ENCODE peak calls at places on chromosomes 6 and 20, in eight cellular contexts. L is kidney, O is heart left ventricle, N is heart right ventricle, S is psoas muscle, Y is body of pancreas, R is fibroblast of lung, V is mammary epithelial cell. W is an unnamed sample.

GRCh38 chr6:113500221-113500620 is 356.9 kb upstream of the MARCKS start:
- DNase-seq in L (no peak), O (no peak), N (no peak), S (no peak), Y (no peak), R (no peak), V (peak; percentile 12), W (no peak)

GRCh38 chr6:21500894-21501293 is 92.7 kb upstream of the SOX4 start:
- DNase-seq in L (no peak), O (no peak), N (no peak), S (no peak), Y (peak; percentile 89), R (no peak), V (no peak), W (no peak)

GRCh38 chr6:76631641-76632040 is 559.2 kb upstream of the IMPG1 start:
- DNase-seq in L (no peak), O (no peak), N (no peak), S (no peak), Y (no peak), R (no peak), V (no peak), W (no peak)

GRCh38 chr6:9537381-9537780 is 877.5 kb downstream of the TFAP2A start:
- DNase-seq in L (no peak), O (no peak), N (no peak), S (no peak), Y (no peak), R (peak; percentile 90), V (no peak), W (no peak)

GRCh38 chr20:1567392-1568165 is 10.1 kb upstream of the SIRPD start:
- DNase-seq in L (no peak), O (no peak), N (no peak), S (no peak), Y (no peak), R (peak; percentile 71), V (peak; percentile 89), W (no peak)

GRCh38 chr6:113067612-113068262 is 720.6 kb downstream of the RFPL4B start:
- DNase-seq in L (no peak), O (no peak), N (no peak), S (no peak), Y (no peak), R (peak; percentile 75), V (no peak), W (no peak)

GRCh38 chr6:23445157-23445710 is 680.8 kb upstream of the NRSN1 start:
- DNase-seq in L (no peak), O (peak; percentile 66), N (peak; percentile 6), S (no peak), Y (no peak), R (peak; percentile 44), V (no peak), W (no peak)

GRCh38 chr20:21559305-21559704 is 45.4 kb upstream of the NKX2-2 start:
- DNase-seq in L (no peak), O (no peak), N (no peak), S (no peak), Y (no peak), R (no peak), V (no peak), W (no peak)

GRCh38 chr6:132520953-132521352 is 8.0 kb upstream of the STX7 start:
- DNase-seq in L (no peak), O (no peak), N (no peak), S (no peak), Y (no peak), R (peak; percentile 58), V (no peak), W (no peak)

GRCh38 chr20:61442718-61443117 is 190.7 kb downstream of the CDH4 start:
- DNase-seq in L (no peak), O (no peak), N (no peak), S (no peak), Y (no peak), R (no peak), V (no peak), W (no peak)

GRCh38 chr20:61441537-61441936 is 189.5 kb downstream of the CDH4 start:
- DNase-seq in L (no peak), O (no peak), N (no peak), S (no peak), Y (no peak), R (no peak), V (no peak), W (no peak)

GRCh38 chr20:61439251-61439650 is 187.2 kb downstream of the CDH4 start:
- DNase-seq in L (no peak), O (no peak), N (no peak), S (no peak), Y (no peak), R (no peak), V (peak; percentile 60), W (no peak)

GRCh38 chr20:61442075-61442670 is 190.1 kb downstream of the CDH4 start:
- DNase-seq in L (no peak), O (no peak), N (no peak), S (no peak), Y (no peak), R (peak; percentile 33), V (no peak), W (no peak)

DNA sequence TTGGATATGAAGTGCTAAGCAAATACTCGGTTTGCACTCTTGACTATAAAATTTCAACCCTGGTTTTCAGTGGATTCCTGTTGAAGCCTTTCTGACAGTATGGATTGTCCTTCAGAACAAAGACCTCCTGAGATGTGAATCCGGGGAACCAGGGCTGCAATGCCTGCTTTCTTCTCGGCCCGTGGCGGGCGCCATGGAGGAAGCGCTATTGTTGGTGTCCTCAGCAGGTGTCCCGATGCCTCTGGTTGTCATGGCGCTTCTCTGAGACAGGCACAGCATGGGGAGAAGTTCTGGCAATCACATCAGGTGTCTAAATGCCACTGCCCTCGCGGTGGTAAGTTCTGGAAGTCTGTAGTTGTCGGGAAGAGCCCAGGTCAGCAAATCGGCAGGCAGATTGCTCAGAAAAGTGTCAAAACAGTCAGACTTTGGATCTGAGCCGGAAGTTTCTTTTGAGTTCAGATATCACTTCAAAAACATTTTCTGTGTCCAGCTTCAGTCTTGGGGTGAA is 188.5 kb downstream of the CDH4 start:
- DNase-seq in L (no peak), O (no peak), N (no peak), S (no peak), Y (no peak), R (no peak), V (no peak), W (no peak)
- H3K27ac ChIP-seq in L (no peak overlapping the region), O (no peak overlapping the region), N (no peak overlapping the region), S (no peak overlapping the region), Y (no peak overlapping the region), R (no peak overlapping the region), V (no peak overlapping the region), W (no peak overlapping the region)

DNA sequence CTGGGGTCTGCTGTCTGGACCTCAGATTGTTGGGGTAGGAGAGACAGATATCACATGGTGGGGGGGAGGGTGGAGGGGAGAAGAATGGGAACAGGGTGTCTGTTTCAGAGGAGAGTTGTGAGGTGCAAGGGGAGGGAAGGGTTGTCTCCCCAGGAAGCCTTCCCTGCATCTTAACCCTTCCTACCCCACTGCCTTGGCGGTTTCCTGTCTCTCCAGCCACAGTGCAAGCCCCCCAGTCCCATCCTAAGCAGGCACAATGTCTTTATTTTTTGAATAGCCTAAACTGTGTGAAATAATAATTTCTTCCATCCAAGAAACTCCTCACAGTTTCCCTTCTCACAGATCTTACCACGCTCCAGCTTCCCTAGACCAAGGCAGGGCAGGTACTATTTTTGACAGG is 3.5 kb downstream of the FOXP4 start:
- DNase-seq in L (no peak), O (no peak), N (no peak), S (no peak), Y (no peak), R (no peak), V (no peak), W (no peak)
- H3K4me3 ChIP-seq in L (no peak overlapping the region), O (no peak overlapping the region), N (no peak overlapping the region), S (no peak overlapping the region), Y (no peak overlapping the region), R (no peak overlapping the region), V (no peak overlapping the region), W (no peak overlapping the region)

GRCh38 chr6:154602708-154603107 is 92.2 kb upstream of the CNKSR3 start:
- DNase-seq in L (no peak), O (no peak), N (no peak), S (no peak), Y (no peak), R (peak; percentile 38), V (peak; percentile 23), W (no peak)
- H3K27ac ChIP-seq in L (no peak overlapping the region), O (no peak overlapping the region), N (no peak overlapping the region), S (no peak overlapping the region), Y (no peak overlapping the region), R (no peak overlapping the region), V (no peak overlapping the region), W (no peak overlapping the region)

GRCh38 chr6:53119349-53119748 is 29.3 kb downstream of the GCM1 start:
- DNase-seq in L (no peak), O (no peak), N (no peak), S (no peak), Y (no peak), R (peak; percentile 11), V (no peak), W (no peak)
- H3K4me3 ChIP-seq in L (no peak overlapping the region), O (no peak overlapping the region), N (no peak overlapping the region), S (no peak overlapping the region), Y (no peak overlapping the region), R (no peak overlapping the region), V (no peak overlapping the region), W (no peak overlapping the region)

DNA sequence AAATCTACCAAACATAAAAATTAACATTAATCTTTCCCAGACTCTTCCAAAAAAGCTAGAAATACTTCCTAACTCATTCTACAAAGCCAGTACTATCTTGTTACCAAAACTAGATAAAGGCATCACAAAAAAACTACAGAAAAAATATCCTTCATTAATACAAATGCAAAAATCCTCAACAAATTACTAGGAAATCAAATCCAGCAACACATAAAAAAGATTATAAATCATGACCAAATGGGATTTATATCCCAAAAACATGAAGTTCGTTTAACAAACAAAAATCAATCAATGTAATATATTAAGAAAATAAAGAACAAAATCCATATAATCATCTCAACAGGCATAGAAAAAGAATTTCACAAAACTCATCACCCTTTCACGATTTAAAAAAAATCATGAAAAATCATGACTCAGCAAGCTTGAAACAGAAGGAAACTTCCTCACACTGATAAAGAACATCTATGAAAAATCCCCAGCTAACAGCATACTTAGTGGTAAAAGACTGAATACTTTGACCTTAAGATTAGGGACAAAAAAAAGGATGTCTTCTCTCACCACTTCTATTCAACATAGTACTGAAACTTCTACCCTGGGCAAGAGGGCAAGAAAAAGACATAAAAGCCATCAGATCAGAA is 43.2 kb downstream of the RANBP9 start:
- DNase-seq in L (no peak), O (no peak), N (no peak), S (no peak), Y (no peak), R (no peak), V (peak; percentile 4), W (no peak)
- H3K27ac ChIP-seq in L (no peak overlapping the region), O (no peak overlapping the region), N (no peak overlapping the region), S (no peak overlapping the region), Y (no peak overlapping the region), R (no peak overlapping the region), V (peak overlapping the region; percentile 35), W (no peak overlapping the region)

DNA sequence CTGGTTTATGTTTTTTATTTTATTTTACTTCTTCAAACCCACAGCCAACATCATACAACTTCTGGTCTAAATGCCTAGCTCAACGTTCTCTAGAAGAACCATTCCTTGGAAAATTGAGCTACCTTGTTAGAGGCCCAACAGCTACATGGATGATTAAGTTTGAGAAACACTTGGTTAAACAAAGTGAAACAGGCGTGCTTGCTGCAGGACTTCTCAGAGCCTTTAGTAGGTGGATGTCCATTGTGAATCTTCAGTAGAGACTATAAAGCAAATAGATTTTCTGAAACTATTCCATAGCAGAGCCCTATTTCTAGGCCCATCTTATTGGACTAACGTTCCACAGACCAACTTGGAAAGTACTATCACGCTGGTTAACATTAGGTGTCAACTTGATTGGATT is 51.3 kb downstream of the BCAS1 start:
- DNase-seq in L (no peak), O (no peak), N (no peak), S (no peak), Y (no peak), R (no peak), V (no peak), W (no peak)
- H3K4me3 ChIP-seq in L (no peak overlapping the region), O (no peak overlapping the region), N (no peak overlapping the region), S (no peak overlapping the region), Y (no peak overlapping the region), R (no peak overlapping the region), V (no peak overlapping the region), W (no peak overlapping the region)

GRCh38 chr6:149483302-149483701 is 1.5 kb downstream of the ZC3H12D start:
- DNase-seq in L (no peak), O (no peak), N (no peak), S (no peak), Y (no peak), R (no peak), V (no peak), W (no peak)
- H3K27ac ChIP-seq in L (peak overlapping the region; percentile 14), O (peak overlapping the region; percentile 78), N (peak overlapping the region; percentile 76), S (no peak overlapping the region), Y (no peak overlapping the region), R (no peak overlapping the region), V (no peak overlapping the region), W (no peak overlapping the region)

W was measured in dorsolateral prefrontal cortex.